ENCODE peak calls at places on chromosomes 13 and 19, in nine cellular contexts. Y, A, W, C, P, H, Z, D and T are unnamed samples.

GRCh38 chr13:100203696-100204367 is 114.9 kb downstream of the PCCA start:
- DNase-seq in Y (no peak), A (peak), W (peak), C (peak), P (no peak), H (no peak), Z (no peak), D (no peak), T (no peak)

GRCh38 chr19:18520848-18521691 is 800 bp downstream of the ELL start:
- DNase-seq in Y (peak), A (no peak), W (no peak), C (no peak), P (peak), H (no peak), Z (no peak), D (no peak), T (peak)

GRCh38 chr19:54179921-54180452 is 7.0 kb upstream of the TMC4 start:
- DNase-seq in Y (peak), A (peak), W (peak), C (peak), P (no peak), H (no peak), Z (no peak), D (no peak), T (peak)

GRCh38 chr19:43763473-43763939 is 8.7 kb upstream of the SMG9 start:
- DNase-seq in Y (no peak), A (no peak), W (no peak), C (no peak), P (no peak), H (no peak), Z (no peak), D (no peak), T (no peak)

GRCh38 chr13:98676239-98676638 is 76.2 kb downstream of the SLC15A1 start:
- DNase-seq in Y (no peak), A (no peak), W (no peak), C (no peak), P (no peak), H (no peak), Z (no peak), D (no peak), T (no peak)

GRCh38 chr19:31139871-31140505 is 209.2 kb downstream of the TSHZ3 start:
- DNase-seq in Y (no peak), A (peak), W (peak), C (peak), P (no peak), H (no peak), Z (no peak), D (no peak), T (no peak)

GRCh38 chr19:32289566-32290210 is 55.7 kb upstream of the ZNF507 start:
- DNase-seq in Y (no peak), A (no peak), W (no peak), C (no peak), P (no peak), H (no peak), Z (no peak), D (no peak), T (no peak)

GRCh38 chr13:42355118-42355840 is 83.3 kb downstream of the AKAP11 start:
- DNase-seq in Y (no peak), A (no peak), W (no peak), C (peak), P (no peak), H (no peak), Z (no peak), D (no peak), T (peak)

GRCh38 chr13:84121456-84121855 is 239.2 kb upstream of the SLITRK1 start:
- DNase-seq in Y (no peak), A (no peak), W (no peak), C (peak), P (no peak), H (no peak), Z (no peak), D (no peak), T (peak)

GRCh38 chr19:57807541-57807940 is 7.2 kb downstream of the ZNF552 start:
- DNase-seq in Y (no peak), A (no peak), W (no peak), C (no peak), P (no peak), H (peak), Z (no peak), D (no peak), T (no peak)

GRCh38 chr19:47518139-47518538 is 3.3 kb upstream of the NAPA start:
- DNase-seq in Y (no peak), A (no peak), W (no peak), C (no peak), P (no peak), H (no peak), Z (no peak), D (no peak), T (no peak)

GRCh38 chr13:110391273-110391672 is 84.2 kb downstream of the COL4A2 start:
- DNase-seq in Y (no peak), A (peak), W (no peak), C (no peak), P (no peak), H (no peak), Z (no peak), D (no peak), T (no peak)

GRCh38 chr19:5718579-5719273 is 1.2 kb downstream of the LONP1 start:
- DNase-seq in Y (no peak), A (peak), W (peak), C (peak), P (no peak), H (no peak), Z (peak), D (peak), T (no peak)

GRCh38 chr19:10105241-10106099 is 692 bp upstream of the PPAN start:
- DNase-seq in Y (no peak), A (no peak), W (no peak), C (no peak), P (no peak), H (no peak), Z (no peak), D (no peak), T (no peak)

GRCh38 chr13:37652596-37652995 is 54.0 kb upstream of the POSTN start:
- DNase-seq in Y (no peak), A (peak), W (peak), C (no peak), P (no peak), H (no peak), Z (no peak), D (no peak), T (no peak)

GRCh38 chr13:106318941-106319411 is 216.5 kb downstream of the EFNB2 start:
- DNase-seq in Y (no peak), A (peak), W (peak), C (no peak), P (no peak), H (no peak), Z (peak), D (peak), T (no peak)

GRCh38 chr19:1017115-1017905 is 3.6 kb downstream of the TMEM259 start:
- DNase-seq in Y (no peak), A (peak), W (no peak), C (no peak), P (no peak), H (no peak), Z (no peak), D (no peak), T (no peak)

GRCh38 chr19:34480971-34481821 is at the start of gene WTIP:
- DNase-seq in Y (peak), A (peak), W (peak), C (peak), P (no peak), H (peak), Z (peak), D (peak), T (peak)

GRCh38 chr13:114211446-114211845 is 23.3 kb upstream of the CDC16 start:
- DNase-seq in Y (no peak), A (no peak), W (no peak), C (no peak), P (no peak), H (no peak), Z (no peak), D (no peak), T (no peak)

GRCh38 chr19:49261602-49262001 is 63.4 kb downstream of the SLC6A16 start:
- DNase-seq in Y (no peak), A (no peak), W (no peak), C (no peak), P (no peak), H (no peak), Z (no peak), D (no peak), T (no peak)

GRCh38 chr19:44903602-44904425 is 1.8 kb upstream of the APOE start:
- DNase-seq in Y (peak), A (peak), W (peak), C (peak), P (peak), H (peak), Z (no peak), D (no peak), T (peak)

GRCh38 chr19:6925801-6926751 is 38.7 kb downstream of the ADGRE1 start:
- DNase-seq in Y (no peak), A (peak), W (no peak), C (peak), P (no peak), H (no peak), Z (no peak), D (no peak), T (no peak)
- TF ChIP-seq CTCF in Y (no peak), A (peak), W (no peak), C (peak), P (no peak), H (no peak), Z (no peak), D (no peak), T (no peak)

GRCh38 chr19:40603719-40604646 is 2.8 kb downstream of the LTBP4 start:
- DNase-seq in Y (peak), A (peak), W (peak), C (peak), P (peak), H (peak), Z (peak), D (peak), T (peak)

GRCh38 chr19:40604647-40605200 is 3.6 kb downstream of the LTBP4 start:
- DNase-seq in Y (no peak), A (peak), W (no peak), C (no peak), P (no peak), H (no peak), Z (no peak), D (no peak), T (peak)

GRCh38 chr19:40605201-40605971 is 4.2 kb downstream of the LTBP4 start:
- DNase-seq in Y (peak), A (peak), W (peak), C (peak), P (peak), H (no peak), Z (no peak), D (no peak), T (peak)

GRCh38 chr19:40601061-40601973 is at the start of gene LTBP4:
- DNase-seq in Y (peak), A (no peak), W (no peak), C (peak), P (no peak), H (no peak), Z (no peak), D (no peak), T (peak)

DNA sequence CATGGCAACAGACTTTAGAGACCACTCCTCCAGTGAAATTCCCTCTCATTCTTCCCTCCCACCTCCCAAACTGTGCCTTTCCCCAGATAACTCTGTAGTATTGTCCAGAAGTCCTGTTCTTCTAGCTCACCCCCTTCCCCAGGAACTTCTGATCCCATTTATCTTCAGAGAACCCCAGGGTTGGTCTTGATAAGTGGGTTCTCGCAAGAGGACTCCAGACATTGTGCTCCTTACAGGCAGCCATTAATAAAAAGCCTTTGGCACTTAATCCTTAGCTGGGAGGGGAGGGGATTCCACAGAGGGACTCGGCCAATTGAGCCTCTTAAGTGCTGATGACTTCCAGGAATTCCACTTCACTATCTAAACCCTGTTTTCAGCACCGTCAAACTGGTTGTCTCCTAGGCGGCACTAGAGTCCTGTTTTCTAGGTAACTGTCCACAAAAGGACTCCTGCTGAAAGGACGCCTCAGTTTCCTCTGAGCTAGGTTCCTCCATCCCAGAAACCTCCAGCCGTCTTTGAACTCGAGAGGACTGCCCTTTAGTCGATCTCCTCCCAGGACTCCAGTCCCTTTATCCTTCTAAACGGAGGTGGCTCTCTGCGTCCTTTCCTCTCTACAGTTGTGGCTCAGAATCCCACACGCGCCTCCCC is 2.0 kb downstream of the LTBP4 start:
- DNase-seq in Y (no peak), A (peak), W (no peak), C (peak), P (no peak), H (no peak), Z (no peak), D (no peak), T (peak)
- TF ChIP-seq CTCF in Y (no peak), A (no peak), W (peak), C (no peak), P (no peak), H (no peak), Z (peak), D (peak), T (no peak)

GRCh38 chr13:29845440-29846056 is 4.9 kb downstream of the UBL3 start:
- DNase-seq in Y (no peak), A (peak), W (no peak), C (peak), P (no peak), H (no peak), Z (no peak), D (no peak), T (no peak)
- TF ChIP-seq CTCF in Y (no peak), A (peak), W (peak), C (peak), P (no peak), H (no peak), Z (peak), D (no peak), T (peak)

GRCh38 chr13:29523199-29523931 is 72.1 kb downstream of the SLC7A1 start:
- DNase-seq in Y (no peak), A (no peak), W (peak), C (no peak), P (no peak), H (no peak), Z (no peak), D (no peak), T (no peak)
- TF ChIP-seq CTCF in Y (no peak), A (no peak), W (no peak), C (no peak), P (no peak), H (no peak), Z (no peak), D (no peak), T (no peak)

DNA sequence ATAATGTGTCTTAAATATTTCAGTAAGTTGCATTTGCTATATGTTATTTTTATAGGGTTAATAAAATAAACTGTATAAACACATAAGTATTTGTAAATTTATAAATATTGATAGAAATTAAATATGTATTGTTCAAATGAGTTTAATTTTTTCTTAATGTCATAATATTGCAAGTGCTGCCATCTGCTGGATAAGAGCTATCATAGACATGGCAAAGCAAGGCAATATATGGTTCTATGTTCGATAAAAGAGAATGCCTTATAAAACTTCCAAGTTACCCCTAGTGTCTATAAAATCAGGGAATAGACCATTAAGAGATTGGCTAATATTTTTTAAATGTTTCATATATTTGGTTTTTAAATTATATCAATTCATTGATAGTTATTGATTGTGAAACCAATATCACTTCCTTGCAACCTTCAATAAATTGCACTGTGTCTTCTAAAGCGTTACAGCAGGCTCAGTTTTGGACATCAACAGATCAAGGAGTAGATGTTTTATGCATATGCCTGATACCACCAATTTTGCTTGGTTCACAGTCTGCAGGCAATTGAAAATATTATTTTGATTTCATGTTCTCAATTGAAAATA is 29.0 kb upstream of the SLITRK6 start:
- DNase-seq in Y (no peak), A (peak), W (no peak), C (peak), P (no peak), H (no peak), Z (no peak), D (no peak), T (peak)
- TF ChIP-seq CTCF in Y (peak), A (peak), W (peak), C (peak), P (no peak), H (no peak), Z (peak), D (no peak), T (peak)

GRCh38 chr19:28393574-28394336 is 819.2 kb downstream of the UQCRFS1 start:
- DNase-seq in Y (no peak), A (no peak), W (no peak), C (no peak), P (no peak), H (no peak), Z (no peak), D (no peak), T (peak)
- TF ChIP-seq CTCF in Y (no peak), A (no peak), W (no peak), C (no peak), P (no peak), H (no peak), Z (no peak), D (no peak), T (no peak)